ENCODE peak calls at places on chromosome 20, in eight cellular contexts. Q is body of pancreas; M is fibroblast of lung; X is T follicular helper cell; C is NAMALWA; P is foreskin fibroblast; Y is stimulated activated CD4-positive, alpha-beta T cell treated with anti-CD3 and anti-CD28 coated beads, Interleukin-2, amount 100 ng/mL, for 48 hours; N is tibial artery. K is an unnamed sample.

GRCh38 chr20:45419188-45420091 is 3.5 kb downstream of the PIGT start:
- DNase-seq in Q (peak; percentile 83), M (peak; percentile 89), X (no peak), C (peak; percentile 35), P (peak; percentile 89), Y (no peak), N (peak; percentile 82), K (peak; percentile 97)

GRCh38 chr20:58574014-58574413 is 58.8 kb upstream of the APCDD1L start:
- DNase-seq in Q (no peak), M (no peak), X (no peak), C (no peak), P (no peak), Y (no peak), N (no peak), K (no peak)

GRCh38 chr20:53513489-53514298 is 79.9 kb downstream of the ZNF217 start:
- DNase-seq in Q (no peak), M (no peak), X (no peak), C (no peak), P (no peak), Y (no peak), N (no peak), K (no peak)

GRCh38 chr20:59178983-59179595 is 15.5 kb downstream of the ZNF831 start:
- DNase-seq in Q (no peak), M (no peak), X (no peak), C (no peak), P (no peak), Y (no peak), N (no peak), K (no peak)

GRCh38 chr20:40943591-40943990 is 85.0 kb upstream of the TOP1 start:
- DNase-seq in Q (no peak), M (no peak), X (no peak), C (no peak), P (no peak), Y (no peak), N (no peak), K (no peak)

GRCh38 chr20:23683281-23683680 is 5.6 kb downstream of the CST4 start:
- DNase-seq in Q (no peak), M (no peak), X (no peak), C (no peak), P (no peak), Y (no peak), N (no peak), K (peak; percentile 20)

GRCh38 chr20:64176548-64177419 is 12.5 kb downstream of the MYT1 start:
- DNase-seq in Q (peak; percentile 26), M (no peak), X (no peak), C (no peak), P (no peak), Y (no peak), N (no peak), K (no peak)

GRCh38 chr20:46348972-46349741 is 40.9 kb upstream of the CDH22 start:
- DNase-seq in Q (peak; percentile 72), M (peak; percentile 34), X (peak; percentile 36), C (peak; percentile 67), P (no peak), Y (peak; percentile 48), N (no peak), K (peak; percentile 54)

GRCh38 chr20:32973077-32973717 is 31.0 kb downstream of the SUN5 start:
- DNase-seq in Q (no peak), M (no peak), X (no peak), C (no peak), P (no peak), Y (no peak), N (no peak), K (no peak)

GRCh38 chr20:62503414-62504178 is 27.8 kb upstream of the GATA5 start:
- DNase-seq in Q (no peak), M (no peak), X (no peak), C (no peak), P (no peak), Y (no peak), N (no peak), K (no peak)

GRCh38 chr20:64232794-64233193 is 22.8 kb upstream of the PCMTD2 start:
- DNase-seq in Q (peak; percentile 34), M (no peak), X (no peak), C (peak; percentile 28), P (no peak), Y (no peak), N (no peak), K (no peak)

GRCh38 chr20:50141018-50141675 is 12.4 kb downstream of the PEDS1 start:
- DNase-seq in Q (no peak), M (no peak), X (no peak), C (no peak), P (no peak), Y (no peak), N (no peak), K (no peak)

GRCh38 chr20:51514836-51515235 is 27.7 kb downstream of the NFATC2 start:
- DNase-seq in Q (no peak), M (no peak), X (no peak), C (no peak), P (no peak), Y (no peak), N (no peak), K (no peak)

GRCh38 chr20:50434653-50435396 is 75.4 kb upstream of the PTPN1 start:
- DNase-seq in Q (no peak), M (peak; percentile 93), X (no peak), C (no peak), P (peak; percentile 86), Y (no peak), N (no peak), K (peak; percentile 84)

GRCh38 chr20:37688093-37688492 is 5.7 kb upstream of the CTNNBL1 start:
- DNase-seq in Q (no peak), M (no peak), X (no peak), C (no peak), P (no peak), Y (no peak), N (no peak), K (no peak)

GRCh38 chr20:2602046-2602735 is 50.2 kb upstream of the NOP56 start:
- DNase-seq in Q (no peak), M (no peak), X (no peak), C (no peak), P (no peak), Y (no peak), N (no peak), K (no peak)

GRCh38 chr20:21534453-21534852 is 20.6 kb upstream of the NKX2-2 start:
- DNase-seq in Q (peak; percentile 51), M (no peak), X (no peak), C (no peak), P (no peak), Y (no peak), N (no peak), K (no peak)

GRCh38 chr20:33304046-33304445 is 21.0 kb downstream of the BPIFB1 start:
- DNase-seq in Q (no peak), M (no peak), X (no peak), C (no peak), P (no peak), Y (no peak), N (no peak), K (no peak)

GRCh38 chr20:13786143-13786828 is 1.5 kb downstream of the NDUFAF5 start:
- DNase-seq in Q (no peak), M (no peak), X (no peak), C (peak; percentile 12), P (no peak), Y (no peak), N (no peak), K (no peak)

GRCh38 chr20:23514848-23515247 is 23.9 kb downstream of the CST8 start:
- DNase-seq in Q (no peak), M (no peak), X (no peak), C (no peak), P (no peak), Y (no peak), N (no peak), K (no peak)

K was measured in cardiac fibroblast.